ENCODE peak calls at places on chromosomes 4 and X, in eight cellular contexts. One of them, this sample, is unnamed.

GRCh38 chr4:44651425-44651824 is at the start of gene YIPF7:
- DNase-seq in EL: no peak
- DNase-seq in astrocyte: no peak
- DNase-seq in activated CD4-positive, CD25-positive, alpha-beta regulatory T cell: no peak
- DNase-seq in progenitor cell of endocrine pancreas: no peak
- DNase-seq in T-cell: no peak
- DNase-seq in activated T-helper 1 cell treated with anti-CD3 and anti-CD28 coated beads, Interleukin-12 subunit alpha, Interleukin-12 subunit beta, Interleukin-2, Interleukin-4 antibody, amounts not matched to agents 30 ng/mL and 10 ng/mL and 1 ng/mL, durations not matched to agents 14 hours and 24 hours and 36 hours: no peak
- DNase-seq in stimulated activated CD4-positive, alpha-beta T cell treated with anti-CD3 and anti-CD28 coated beads, Interleukin-1b, Interleukin-23, amount 100 ng/mL, for 48 hours: no peak
- DNase-seq in this sample: no peak

GRCh38 chr4:47926667-47927258 is 12.4 kb upstream of the NFXL1 start:
- DNase-seq in T-cell: peak; percentile 37
- DNase-seq in activated T-helper 1 cell treated with anti-CD3 and anti-CD28 coated beads, Interleukin-12 subunit alpha, Interleukin-12 subunit beta, Interleukin-2, Interleukin-4 antibody, amounts not matched to agents 30 ng/mL and 10 ng/mL and 1 ng/mL, durations not matched to agents 14 hours and 24 hours and 36 hours: peak; percentile 26
- DNase-seq in progenitor cell of endocrine pancreas: peak; percentile 56
- DNase-seq in stimulated activated CD4-positive, alpha-beta T cell treated with anti-CD3 and anti-CD28 coated beads, Interleukin-1b, Interleukin-23, amount 100 ng/mL, for 48 hours: peak; percentile 54
- DNase-seq in astrocyte: peak; percentile 32
- DNase-seq in EL: peak; percentile 68
- DNase-seq in activated CD4-positive, CD25-positive, alpha-beta regulatory T cell: peak; percentile 5
- DNase-seq in this sample: peak; percentile 29

GRCh38 chrX:129750971-129751370 is 12.2 kb downstream of the XPNPEP2 start:
- DNase-seq in stimulated activated CD4-positive, alpha-beta T cell treated with anti-CD3 and anti-CD28 coated beads, Interleukin-1b, Interleukin-23, amount 100 ng/mL, for 48 hours: no peak
- DNase-seq in EL: no peak
- DNase-seq in T-cell: no peak
- DNase-seq in astrocyte: no peak
- DNase-seq in progenitor cell of endocrine pancreas: no peak
- DNase-seq in activated CD4-positive, CD25-positive, alpha-beta regulatory T cell: no peak
- DNase-seq in activated T-helper 1 cell treated with anti-CD3 and anti-CD28 coated beads, Interleukin-12 subunit alpha, Interleukin-12 subunit beta, Interleukin-2, Interleukin-4 antibody, amounts not matched to agents 30 ng/mL and 10 ng/mL and 1 ng/mL, durations not matched to agents 14 hours and 24 hours and 36 hours: no peak
- DNase-seq in this sample: no peak

GRCh38 chr4:77232653-77233052 is 75.6 kb downstream of the CCNG2 start:
- DNase-seq in activated T-helper 1 cell treated with anti-CD3 and anti-CD28 coated beads, Interleukin-12 subunit alpha, Interleukin-12 subunit beta, Interleukin-2, Interleukin-4 antibody, amounts not matched to agents 30 ng/mL and 10 ng/mL and 1 ng/mL, durations not matched to agents 14 hours and 24 hours and 36 hours: no peak
- DNase-seq in activated CD4-positive, CD25-positive, alpha-beta regulatory T cell: no peak
- DNase-seq in EL: no peak
- DNase-seq in progenitor cell of endocrine pancreas: no peak
- DNase-seq in astrocyte: peak; percentile 57
- DNase-seq in T-cell: no peak
- DNase-seq in stimulated activated CD4-positive, alpha-beta T cell treated with anti-CD3 and anti-CD28 coated beads, Interleukin-1b, Interleukin-23, amount 100 ng/mL, for 48 hours: no peak
- DNase-seq in this sample: no peak

GRCh38 chr4:27003602-27004238 is 143.1 kb downstream of the STIM2 start:
- DNase-seq in stimulated activated CD4-positive, alpha-beta T cell treated with anti-CD3 and anti-CD28 coated beads, Interleukin-1b, Interleukin-23, amount 100 ng/mL, for 48 hours: peak; percentile 50
- DNase-seq in activated CD4-positive, CD25-positive, alpha-beta regulatory T cell: no peak
- DNase-seq in EL: peak; percentile 67
- DNase-seq in activated T-helper 1 cell treated with anti-CD3 and anti-CD28 coated beads, Interleukin-12 subunit alpha, Interleukin-12 subunit beta, Interleukin-2, Interleukin-4 antibody, amounts not matched to agents 30 ng/mL and 10 ng/mL and 1 ng/mL, durations not matched to agents 14 hours and 24 hours and 36 hours: no peak
- DNase-seq in astrocyte: peak; percentile 62
- DNase-seq in progenitor cell of endocrine pancreas: no peak
- DNase-seq in T-cell: no peak
- DNase-seq in this sample: no peak

GRCh38 chrX:151997539-151997938 is 23.1 kb upstream of the GABRE start:
- DNase-seq in stimulated activated CD4-positive, alpha-beta T cell treated with anti-CD3 and anti-CD28 coated beads, Interleukin-1b, Interleukin-23, amount 100 ng/mL, for 48 hours: no peak
- DNase-seq in T-cell: no peak
- DNase-seq in activated T-helper 1 cell treated with anti-CD3 and anti-CD28 coated beads, Interleukin-12 subunit alpha, Interleukin-12 subunit beta, Interleukin-2, Interleukin-4 antibody, amounts not matched to agents 30 ng/mL and 10 ng/mL and 1 ng/mL, durations not matched to agents 14 hours and 24 hours and 36 hours: no peak
- DNase-seq in astrocyte: no peak
- DNase-seq in progenitor cell of endocrine pancreas: no peak
- DNase-seq in EL: no peak
- DNase-seq in activated CD4-positive, CD25-positive, alpha-beta regulatory T cell: no peak
- DNase-seq in this sample: no peak

GRCh38 chr4:148004228-148004813 is 272.4 kb downstream of the ARHGAP10 start:
- DNase-seq in EL: no peak
- DNase-seq in T-cell: no peak
- DNase-seq in progenitor cell of endocrine pancreas: no peak
- DNase-seq in activated T-helper 1 cell treated with anti-CD3 and anti-CD28 coated beads, Interleukin-12 subunit alpha, Interleukin-12 subunit beta, Interleukin-2, Interleukin-4 antibody, amounts not matched to agents 30 ng/mL and 10 ng/mL and 1 ng/mL, durations not matched to agents 14 hours and 24 hours and 36 hours: no peak
- DNase-seq in activated CD4-positive, CD25-positive, alpha-beta regulatory T cell: no peak
- DNase-seq in stimulated activated CD4-positive, alpha-beta T cell treated with anti-CD3 and anti-CD28 coated beads, Interleukin-1b, Interleukin-23, amount 100 ng/mL, for 48 hours: no peak
- DNase-seq in astrocyte: peak; percentile 13
- DNase-seq in this sample: no peak

GRCh38 chrX:123424546-123424945 is 240.5 kb downstream of the GRIA3 start:
- DNase-seq in EL: peak; percentile 55
- DNase-seq in astrocyte: peak; percentile 82
- DNase-seq in T-cell: no peak
- DNase-seq in progenitor cell of endocrine pancreas: no peak
- DNase-seq in activated CD4-positive, CD25-positive, alpha-beta regulatory T cell: no peak
- DNase-seq in activated T-helper 1 cell treated with anti-CD3 and anti-CD28 coated beads, Interleukin-12 subunit alpha, Interleukin-12 subunit beta, Interleukin-2, Interleukin-4 antibody, amounts not matched to agents 30 ng/mL and 10 ng/mL and 1 ng/mL, durations not matched to agents 14 hours and 24 hours and 36 hours: no peak
- DNase-seq in stimulated activated CD4-positive, alpha-beta T cell treated with anti-CD3 and anti-CD28 coated beads, Interleukin-1b, Interleukin-23, amount 100 ng/mL, for 48 hours: no peak
- DNase-seq in this sample: no peak

GRCh38 chrX:20802036-20802435 is 535.3 kb upstream of the RPS6KA3 start:
- DNase-seq in astrocyte: no peak
- DNase-seq in activated CD4-positive, CD25-positive, alpha-beta regulatory T cell: no peak
- DNase-seq in activated T-helper 1 cell treated with anti-CD3 and anti-CD28 coated beads, Interleukin-12 subunit alpha, Interleukin-12 subunit beta, Interleukin-2, Interleukin-4 antibody, amounts not matched to agents 30 ng/mL and 10 ng/mL and 1 ng/mL, durations not matched to agents 14 hours and 24 hours and 36 hours: no peak
- DNase-seq in progenitor cell of endocrine pancreas: no peak
- DNase-seq in EL: no peak
- DNase-seq in T-cell: no peak
- DNase-seq in stimulated activated CD4-positive, alpha-beta T cell treated with anti-CD3 and anti-CD28 coated beads, Interleukin-1b, Interleukin-23, amount 100 ng/mL, for 48 hours: no peak
- DNase-seq in this sample: no peak

GRCh38 chr4:188911199-188911598 is 772.0 kb downstream of the TRIML1 start:
- DNase-seq in activated CD4-positive, CD25-positive, alpha-beta regulatory T cell: no peak
- DNase-seq in EL: no peak
- DNase-seq in stimulated activated CD4-positive, alpha-beta T cell treated with anti-CD3 and anti-CD28 coated beads, Interleukin-1b, Interleukin-23, amount 100 ng/mL, for 48 hours: no peak
- DNase-seq in progenitor cell of endocrine pancreas: no peak
- DNase-seq in T-cell: no peak
- DNase-seq in activated T-helper 1 cell treated with anti-CD3 and anti-CD28 coated beads, Interleukin-12 subunit alpha, Interleukin-12 subunit beta, Interleukin-2, Interleukin-4 antibody, amounts not matched to agents 30 ng/mL and 10 ng/mL and 1 ng/mL, durations not matched to agents 14 hours and 24 hours and 36 hours: no peak
- DNase-seq in astrocyte: no peak
- DNase-seq in this sample: no peak

GRCh38 chr4:37383579-37384229 is 139.2 kb downstream of the NWD2 start:
- DNase-seq in EL: peak; percentile 17
- DNase-seq in activated T-helper 1 cell treated with anti-CD3 and anti-CD28 coated beads, Interleukin-12 subunit alpha, Interleukin-12 subunit beta, Interleukin-2, Interleukin-4 antibody, amounts not matched to agents 30 ng/mL and 10 ng/mL and 1 ng/mL, durations not matched to agents 14 hours and 24 hours and 36 hours: no peak
- DNase-seq in T-cell: peak; percentile 0
- DNase-seq in progenitor cell of endocrine pancreas: no peak
- DNase-seq in astrocyte: no peak
- DNase-seq in stimulated activated CD4-positive, alpha-beta T cell treated with anti-CD3 and anti-CD28 coated beads, Interleukin-1b, Interleukin-23, amount 100 ng/mL, for 48 hours: no peak
- DNase-seq in activated CD4-positive, CD25-positive, alpha-beta regulatory T cell: no peak
- DNase-seq in this sample: no peak

GRCh38 chr4:57023104-57023503 is 44.4 kb downstream of the POLR2B start:
- DNase-seq in EL: peak; percentile 95
- DNase-seq in progenitor cell of endocrine pancreas: no peak
- DNase-seq in stimulated activated CD4-positive, alpha-beta T cell treated with anti-CD3 and anti-CD28 coated beads, Interleukin-1b, Interleukin-23, amount 100 ng/mL, for 48 hours: no peak
- DNase-seq in astrocyte: peak; percentile 90
- DNase-seq in activated CD4-positive, CD25-positive, alpha-beta regulatory T cell: no peak
- DNase-seq in activated T-helper 1 cell treated with anti-CD3 and anti-CD28 coated beads, Interleukin-12 subunit alpha, Interleukin-12 subunit beta, Interleukin-2, Interleukin-4 antibody, amounts not matched to agents 30 ng/mL and 10 ng/mL and 1 ng/mL, durations not matched to agents 14 hours and 24 hours and 36 hours: no peak
- DNase-seq in T-cell: no peak
- DNase-seq in this sample: no peak

GRCh38 chrX:44580466-44580865 is 37.8 kb upstream of the FUNDC1 start:
- DNase-seq in EL: peak; percentile 62
- DNase-seq in T-cell: no peak
- DNase-seq in activated T-helper 1 cell treated with anti-CD3 and anti-CD28 coated beads, Interleukin-12 subunit alpha, Interleukin-12 subunit beta, Interleukin-2, Interleukin-4 antibody, amounts not matched to agents 30 ng/mL and 10 ng/mL and 1 ng/mL, durations not matched to agents 14 hours and 24 hours and 36 hours: no peak
- DNase-seq in stimulated activated CD4-positive, alpha-beta T cell treated with anti-CD3 and anti-CD28 coated beads, Interleukin-1b, Interleukin-23, amount 100 ng/mL, for 48 hours: no peak
- DNase-seq in activated CD4-positive, CD25-positive, alpha-beta regulatory T cell: no peak
- DNase-seq in progenitor cell of endocrine pancreas: no peak
- DNase-seq in astrocyte: peak; percentile 68
- DNase-seq in this sample: no peak

GRCh38 chr4:121192500-121192899 is 28.4 kb upstream of the TNIP3 start:
- DNase-seq in astrocyte: no peak
- DNase-seq in activated T-helper 1 cell treated with anti-CD3 and anti-CD28 coated beads, Interleukin-12 subunit alpha, Interleukin-12 subunit beta, Interleukin-2, Interleukin-4 antibody, amounts not matched to agents 30 ng/mL and 10 ng/mL and 1 ng/mL, durations not matched to agents 14 hours and 24 hours and 36 hours: no peak
- DNase-seq in EL: peak; percentile 39
- DNase-seq in activated CD4-positive, CD25-positive, alpha-beta regulatory T cell: no peak
- DNase-seq in T-cell: no peak
- DNase-seq in stimulated activated CD4-positive, alpha-beta T cell treated with anti-CD3 and anti-CD28 coated beads, Interleukin-1b, Interleukin-23, amount 100 ng/mL, for 48 hours: no peak
- DNase-seq in progenitor cell of endocrine pancreas: no peak
- DNase-seq in this sample: no peak

GRCh38 chr4:61011051-61011450 is 189.1 kb upstream of the ADGRL3 start:
- DNase-seq in T-cell: no peak
- DNase-seq in EL: peak; percentile 59
- DNase-seq in progenitor cell of endocrine pancreas: no peak
- DNase-seq in activated CD4-positive, CD25-positive, alpha-beta regulatory T cell: no peak
- DNase-seq in astrocyte: peak; percentile 4
- DNase-seq in activated T-helper 1 cell treated with anti-CD3 and anti-CD28 coated beads, Interleukin-12 subunit alpha, Interleukin-12 subunit beta, Interleukin-2, Interleukin-4 antibody, amounts not matched to agents 30 ng/mL and 10 ng/mL and 1 ng/mL, durations not matched to agents 14 hours and 24 hours and 36 hours: no peak
- DNase-seq in stimulated activated CD4-positive, alpha-beta T cell treated with anti-CD3 and anti-CD28 coated beads, Interleukin-1b, Interleukin-23, amount 100 ng/mL, for 48 hours: no peak
- DNase-seq in this sample: no peak

GRCh38 chr4:8708401-8709021 is 115.9 kb downstream of the CPZ start:
- DNase-seq in EL: no peak
- DNase-seq in stimulated activated CD4-positive, alpha-beta T cell treated with anti-CD3 and anti-CD28 coated beads, Interleukin-1b, Interleukin-23, amount 100 ng/mL, for 48 hours: no peak
- DNase-seq in activated CD4-positive, CD25-positive, alpha-beta regulatory T cell: no peak
- DNase-seq in activated T-helper 1 cell treated with anti-CD3 and anti-CD28 coated beads, Interleukin-12 subunit alpha, Interleukin-12 subunit beta, Interleukin-2, Interleukin-4 antibody, amounts not matched to agents 30 ng/mL and 10 ng/mL and 1 ng/mL, durations not matched to agents 14 hours and 24 hours and 36 hours: no peak
- DNase-seq in astrocyte: no peak
- DNase-seq in progenitor cell of endocrine pancreas: no peak
- DNase-seq in T-cell: no peak
- DNase-seq in this sample: peak; percentile 4

GRCh38 chrX:17038277-17038676 is 91.8 kb downstream of the REPS2 start:
- DNase-seq in progenitor cell of endocrine pancreas: no peak
- DNase-seq in stimulated activated CD4-positive, alpha-beta T cell treated with anti-CD3 and anti-CD28 coated beads, Interleukin-1b, Interleukin-23, amount 100 ng/mL, for 48 hours: no peak
- DNase-seq in activated CD4-positive, CD25-positive, alpha-beta regulatory T cell: no peak
- DNase-seq in activated T-helper 1 cell treated with anti-CD3 and anti-CD28 coated beads, Interleukin-12 subunit alpha, Interleukin-12 subunit beta, Interleukin-2, Interleukin-4 antibody, amounts not matched to agents 30 ng/mL and 10 ng/mL and 1 ng/mL, durations not matched to agents 14 hours and 24 hours and 36 hours: no peak
- DNase-seq in astrocyte: no peak
- DNase-seq in T-cell: no peak
- DNase-seq in EL: no peak
- DNase-seq in this sample: no peak

GRCh38 chrX:109472939-109473713 is 8.8 kb downstream of the GUCY2F start:
- DNase-seq in astrocyte: peak; percentile 49
- DNase-seq in activated CD4-positive, CD25-positive, alpha-beta regulatory T cell: no peak
- DNase-seq in stimulated activated CD4-positive, alpha-beta T cell treated with anti-CD3 and anti-CD28 coated beads, Interleukin-1b, Interleukin-23, amount 100 ng/mL, for 48 hours: peak; percentile 47
- DNase-seq in progenitor cell of endocrine pancreas: peak; percentile 20
- DNase-seq in EL: peak; percentile 16
- DNase-seq in T-cell: no peak
- DNase-seq in activated T-helper 1 cell treated with anti-CD3 and anti-CD28 coated beads, Interleukin-12 subunit alpha, Interleukin-12 subunit beta, Interleukin-2, Interleukin-4 antibody, amounts not matched to agents 30 ng/mL and 10 ng/mL and 1 ng/mL, durations not matched to agents 14 hours and 24 hours and 36 hours: no peak
- DNase-seq in this sample: no peak

GRCh38 chrX:134948333-134949241 is 42.2 kb upstream of the SMIM10 start:
- DNase-seq in activated CD4-positive, CD25-positive, alpha-beta regulatory T cell: no peak
- DNase-seq in progenitor cell of endocrine pancreas: no peak
- DNase-seq in activated T-helper 1 cell treated with anti-CD3 and anti-CD28 coated beads, Interleukin-12 subunit alpha, Interleukin-12 subunit beta, Interleukin-2, Interleukin-4 antibody, amounts not matched to agents 30 ng/mL and 10 ng/mL and 1 ng/mL, durations not matched to agents 14 hours and 24 hours and 36 hours: no peak
- DNase-seq in stimulated activated CD4-positive, alpha-beta T cell treated with anti-CD3 and anti-CD28 coated beads, Interleukin-1b, Interleukin-23, amount 100 ng/mL, for 48 hours: no peak
- DNase-seq in EL: peak; percentile 84
- DNase-seq in T-cell: no peak
- DNase-seq in astrocyte: peak; percentile 89
- DNase-seq in this sample: no peak

GRCh38 chrX:17564689-17565409 is 172.4 kb upstream of the SCML1 start:
- DNase-seq in activated CD4-positive, CD25-positive, alpha-beta regulatory T cell: no peak
- DNase-seq in progenitor cell of endocrine pancreas: no peak
- DNase-seq in stimulated activated CD4-positive, alpha-beta T cell treated with anti-CD3 and anti-CD28 coated beads, Interleukin-1b, Interleukin-23, amount 100 ng/mL, for 48 hours: no peak
- DNase-seq in EL: peak; percentile 17
- DNase-seq in activated T-helper 1 cell treated with anti-CD3 and anti-CD28 coated beads, Interleukin-12 subunit alpha, Interleukin-12 subunit beta, Interleukin-2, Interleukin-4 antibody, amounts not matched to agents 30 ng/mL and 10 ng/mL and 1 ng/mL, durations not matched to agents 14 hours and 24 hours and 36 hours: no peak
- DNase-seq in astrocyte: peak; percentile 49
- DNase-seq in T-cell: no peak
- DNase-seq in this sample: no peak

This sample was measured in uterus.